ENCODE peak calls at places on chromosome 18, in ten cellular contexts. One of them, this sample, is unnamed.
A peak's percentile ranks its signal among the peaks of the same experiment; 100 is the strongest.

GRCh38 chr18:69697069-69697468 is 250.6 kb downstream of the CD226 start:
- DNase-seq in cardiac muscle cell: no peak
- DNase-seq in fibroblast of lung: no peak
- DNase-seq in Peyer's patch: no peak
- DNase-seq in activated B cell treated with CpG ODN at 0.5 μM for 24 hours: no peak
- DNase-seq in cardiac fibroblast: no peak
- DNase-seq in tibial artery: no peak
- DNase-seq in transverse colon: no peak
- DNase-seq in body of pancreas: no peak
- DNase-seq in suprapubic skin: no peak
- DNase-seq in this sample: no peak

GRCh38 chr18:5868218-5868904 is 27.0 kb downstream of the TMEM200C start:
- DNase-seq in fibroblast of lung: peak; percentile 76
- DNase-seq in cardiac muscle cell: peak; percentile 94
- DNase-seq in suprapubic skin: peak; percentile 81
- DNase-seq in cardiac fibroblast: peak; percentile 91
- DNase-seq in activated B cell treated with CpG ODN at 0.5 μM for 24 hours: no peak
- DNase-seq in tibial artery: no peak
- DNase-seq in transverse colon: peak; percentile 63
- DNase-seq in Peyer's patch: no peak
- DNase-seq in body of pancreas: peak; percentile 83
- DNase-seq in this sample: no peak

GRCh38 chr18:47420130-47420529 is 168.7 kb upstream of the SKOR2 start:
- DNase-seq in body of pancreas: no peak
- DNase-seq in tibial artery: no peak
- DNase-seq in suprapubic skin: no peak
- DNase-seq in transverse colon: no peak
- DNase-seq in cardiac fibroblast: no peak
- DNase-seq in Peyer's patch: no peak
- DNase-seq in cardiac muscle cell: no peak
- DNase-seq in fibroblast of lung: no peak
- DNase-seq in activated B cell treated with CpG ODN at 0.5 μM for 24 hours: no peak
- DNase-seq in this sample: no peak

GRCh38 chr18:46715062-46715461 is 41.8 kb downstream of the ST8SIA5 start:
- DNase-seq in fibroblast of lung: no peak
- DNase-seq in tibial artery: no peak
- DNase-seq in cardiac muscle cell: no peak
- DNase-seq in body of pancreas: no peak
- DNase-seq in Peyer's patch: no peak
- DNase-seq in cardiac fibroblast: no peak
- DNase-seq in transverse colon: no peak
- DNase-seq in activated B cell treated with CpG ODN at 0.5 μM for 24 hours: no peak
- DNase-seq in suprapubic skin: no peak
- DNase-seq in this sample: no peak

GRCh38 chr18:3478262-3478978 is 28.4 kb downstream of the TGIF1 start:
- DNase-seq in fibroblast of lung: no peak
- DNase-seq in tibial artery: no peak
- DNase-seq in cardiac fibroblast: peak; percentile 88
- DNase-seq in transverse colon: no peak
- DNase-seq in activated B cell treated with CpG ODN at 0.5 μM for 24 hours: no peak
- DNase-seq in Peyer's patch: no peak
- DNase-seq in cardiac muscle cell: no peak
- DNase-seq in suprapubic skin: no peak
- DNase-seq in body of pancreas: no peak
- DNase-seq in this sample: no peak

GRCh38 chr18:66792466-66792865 is 188.6 kb upstream of the CDH19 start:
- DNase-seq in activated B cell treated with CpG ODN at 0.5 μM for 24 hours: no peak
- DNase-seq in Peyer's patch: no peak
- DNase-seq in tibial artery: no peak
- DNase-seq in body of pancreas: no peak
- DNase-seq in transverse colon: no peak
- DNase-seq in cardiac muscle cell: no peak
- DNase-seq in suprapubic skin: no peak
- DNase-seq in cardiac fibroblast: peak; percentile 69
- DNase-seq in fibroblast of lung: peak; percentile 84
- DNase-seq in this sample: no peak

GRCh38 chr18:24054130-24054529 is 39.6 kb downstream of the TTC39C start:
- DNase-seq in activated B cell treated with CpG ODN at 0.5 μM for 24 hours: no peak
- DNase-seq in cardiac fibroblast: peak; percentile 10
- DNase-seq in body of pancreas: no peak
- DNase-seq in fibroblast of lung: peak; percentile 86
- DNase-seq in transverse colon: no peak
- DNase-seq in tibial artery: no peak
- DNase-seq in suprapubic skin: no peak
- DNase-seq in cardiac muscle cell: no peak
- DNase-seq in Peyer's patch: no peak
- DNase-seq in this sample: no peak

GRCh38 chr18:29163596-29163995 is 986.7 kb upstream of the CDH2 start:
- DNase-seq in Peyer's patch: no peak
- DNase-seq in cardiac fibroblast: no peak
- DNase-seq in fibroblast of lung: no peak
- DNase-seq in body of pancreas: no peak
- DNase-seq in cardiac muscle cell: no peak
- DNase-seq in activated B cell treated with CpG ODN at 0.5 μM for 24 hours: no peak
- DNase-seq in suprapubic skin: no peak
- DNase-seq in tibial artery: no peak
- DNase-seq in transverse colon: no peak
- DNase-seq in this sample: no peak

GRCh38 chr18:71398530-71398929 is 1109.7 kb downstream of the SOCS6 start:
- DNase-seq in cardiac muscle cell: peak; percentile 72
- DNase-seq in suprapubic skin: no peak
- DNase-seq in cardiac fibroblast: peak; percentile 36
- DNase-seq in body of pancreas: peak; percentile 14
- DNase-seq in fibroblast of lung: peak; percentile 9
- DNase-seq in transverse colon: no peak
- DNase-seq in activated B cell treated with CpG ODN at 0.5 μM for 24 hours: no peak
- DNase-seq in Peyer's patch: no peak
- DNase-seq in tibial artery: no peak
- DNase-seq in this sample: no peak

GRCh38 chr18:59893971-59894370 is 5.8 kb upstream of the PMAIP1 start:
- DNase-seq in activated B cell treated with CpG ODN at 0.5 μM for 24 hours: no peak
- DNase-seq in fibroblast of lung: peak; percentile 39
- DNase-seq in body of pancreas: no peak
- DNase-seq in suprapubic skin: no peak
- DNase-seq in transverse colon: no peak
- DNase-seq in cardiac muscle cell: no peak
- DNase-seq in tibial artery: no peak
- DNase-seq in Peyer's patch: no peak
- DNase-seq in cardiac fibroblast: peak; percentile 45
- DNase-seq in this sample: no peak
- TF ChIP-seq CTCF in activated B cell treated with CpG ODN at 0.5 μM for 24 hours: no peak
- TF ChIP-seq CTCF in fibroblast of lung: no peak
- TF ChIP-seq CTCF in body of pancreas: no peak
- TF ChIP-seq CTCF in suprapubic skin: no peak
- TF ChIP-seq CTCF in transverse colon: no peak
- TF ChIP-seq CTCF in cardiac muscle cell: no peak
- TF ChIP-seq CTCF in tibial artery: no peak
- TF ChIP-seq CTCF in Peyer's patch: no peak
- TF ChIP-seq CTCF in cardiac fibroblast: no peak
- TF ChIP-seq CTCF in this sample: no peak

GRCh38 chr18:79489048-79489899 is 93.5 kb downstream of the NFATC1 start:
- DNase-seq in fibroblast of lung: no peak
- DNase-seq in suprapubic skin: peak; percentile 78
- DNase-seq in tibial artery: peak; percentile 57
- DNase-seq in transverse colon: no peak
- DNase-seq in cardiac fibroblast: no peak
- DNase-seq in activated B cell treated with CpG ODN at 0.5 μM for 24 hours: no peak
- DNase-seq in body of pancreas: no peak
- DNase-seq in Peyer's patch: peak; percentile 41
- DNase-seq in cardiac muscle cell: no peak
- DNase-seq in this sample: no peak

GRCh38 chr18:79486356-79487197 is 90.8 kb downstream of the NFATC1 start:
- DNase-seq in transverse colon: no peak
- DNase-seq in suprapubic skin: peak; percentile 78
- DNase-seq in tibial artery: peak; percentile 72
- DNase-seq in Peyer's patch: peak; percentile 36
- DNase-seq in activated B cell treated with CpG ODN at 0.5 μM for 24 hours: no peak
- DNase-seq in body of pancreas: no peak
- DNase-seq in cardiac muscle cell: no peak
- DNase-seq in cardiac fibroblast: no peak
- DNase-seq in fibroblast of lung: no peak
- DNase-seq in this sample: no peak

GRCh38 chr18:79485788-79486355 is 90.1 kb downstream of the NFATC1 start:
- DNase-seq in activated B cell treated with CpG ODN at 0.5 μM for 24 hours: no peak
- DNase-seq in cardiac fibroblast: peak; percentile 90
- DNase-seq in tibial artery: peak; percentile 83
- DNase-seq in cardiac muscle cell: no peak
- DNase-seq in Peyer's patch: peak; percentile 10
- DNase-seq in suprapubic skin: peak; percentile 72
- DNase-seq in body of pancreas: no peak
- DNase-seq in transverse colon: no peak
- DNase-seq in fibroblast of lung: peak; percentile 94
- DNase-seq in this sample: no peak

GRCh38 chr18:79488311-79489047 is 92.7 kb downstream of the NFATC1 start:
- DNase-seq in fibroblast of lung: no peak
- DNase-seq in Peyer's patch: peak; percentile 32
- DNase-seq in cardiac muscle cell: no peak
- DNase-seq in body of pancreas: no peak
- DNase-seq in tibial artery: peak; percentile 54
- DNase-seq in activated B cell treated with CpG ODN at 0.5 μM for 24 hours: no peak
- DNase-seq in suprapubic skin: peak; percentile 62
- DNase-seq in cardiac fibroblast: no peak
- DNase-seq in transverse colon: no peak
- DNase-seq in this sample: no peak

DNA sequence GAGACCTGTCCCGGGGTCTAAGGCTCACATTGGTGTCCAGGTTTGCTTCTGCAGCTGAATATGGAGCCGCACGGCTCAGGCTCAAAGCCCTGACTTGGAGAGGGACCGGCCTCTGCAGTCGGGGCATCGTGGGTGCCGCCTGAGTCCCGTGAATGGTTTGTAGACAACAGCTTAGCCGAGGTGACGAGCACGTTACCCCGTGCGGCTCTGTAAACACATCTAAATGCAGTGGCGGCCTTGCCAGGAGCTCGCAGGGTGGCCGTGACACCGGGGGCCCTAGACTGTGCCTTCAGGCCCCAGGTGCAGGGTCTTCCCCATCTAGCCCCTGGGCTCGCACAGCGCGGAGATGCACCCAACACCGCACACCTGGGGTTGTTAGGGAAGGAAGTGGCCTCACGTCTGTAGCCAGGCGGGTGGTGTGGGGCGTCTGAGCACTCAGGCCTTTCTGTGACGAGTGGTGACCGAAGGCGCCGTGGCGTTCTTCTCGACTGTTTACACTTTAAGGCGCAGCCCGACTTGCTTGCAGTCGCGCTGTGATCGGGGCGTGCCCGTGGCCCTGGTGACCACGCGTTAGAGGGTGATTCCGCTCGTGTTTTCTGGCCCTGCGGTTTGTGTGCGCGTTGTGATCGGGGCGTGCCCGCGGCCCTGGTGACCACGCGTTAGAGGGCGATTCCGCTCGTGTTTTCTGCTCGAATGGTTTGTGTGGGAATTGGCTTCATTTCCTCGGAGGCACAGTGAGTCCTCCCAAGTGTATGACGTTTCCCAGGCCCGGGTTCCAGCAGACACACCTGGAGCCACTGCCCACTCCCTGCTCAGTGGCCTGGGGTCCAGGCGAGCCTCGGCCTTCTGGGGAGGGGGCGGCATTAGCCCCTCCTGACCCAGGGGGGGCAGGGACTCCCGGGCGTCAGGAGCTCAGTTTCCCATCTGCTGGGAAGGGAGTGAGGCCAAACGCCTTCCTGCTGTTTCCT is 91.8 kb downstream of the NFATC1 start:
- DNase-seq in Peyer's patch: peak; percentile 33
- DNase-seq in fibroblast of lung: no peak
- DNase-seq in body of pancreas: no peak
- DNase-seq in cardiac fibroblast: no peak
- DNase-seq in transverse colon: no peak
- DNase-seq in cardiac muscle cell: no peak
- DNase-seq in suprapubic skin: peak; percentile 81
- DNase-seq in activated B cell treated with CpG ODN at 0.5 μM for 24 hours: no peak
- DNase-seq in tibial artery: peak; percentile 63
- DNase-seq in this sample: no peak
- TF ChIP-seq CTCF in Peyer's patch: no peak
- TF ChIP-seq CTCF in fibroblast of lung: no peak
- TF ChIP-seq CTCF in body of pancreas: no peak
- TF ChIP-seq CTCF in cardiac fibroblast: no peak
- TF ChIP-seq CTCF in transverse colon: no peak
- TF ChIP-seq CTCF in cardiac muscle cell: no peak
- TF ChIP-seq CTCF in suprapubic skin: no peak
- TF ChIP-seq CTCF in activated B cell treated with CpG ODN at 0.5 μM for 24 hours: no peak
- TF ChIP-seq CTCF in tibial artery: no peak
- TF ChIP-seq CTCF in this sample: no peak

DNA sequence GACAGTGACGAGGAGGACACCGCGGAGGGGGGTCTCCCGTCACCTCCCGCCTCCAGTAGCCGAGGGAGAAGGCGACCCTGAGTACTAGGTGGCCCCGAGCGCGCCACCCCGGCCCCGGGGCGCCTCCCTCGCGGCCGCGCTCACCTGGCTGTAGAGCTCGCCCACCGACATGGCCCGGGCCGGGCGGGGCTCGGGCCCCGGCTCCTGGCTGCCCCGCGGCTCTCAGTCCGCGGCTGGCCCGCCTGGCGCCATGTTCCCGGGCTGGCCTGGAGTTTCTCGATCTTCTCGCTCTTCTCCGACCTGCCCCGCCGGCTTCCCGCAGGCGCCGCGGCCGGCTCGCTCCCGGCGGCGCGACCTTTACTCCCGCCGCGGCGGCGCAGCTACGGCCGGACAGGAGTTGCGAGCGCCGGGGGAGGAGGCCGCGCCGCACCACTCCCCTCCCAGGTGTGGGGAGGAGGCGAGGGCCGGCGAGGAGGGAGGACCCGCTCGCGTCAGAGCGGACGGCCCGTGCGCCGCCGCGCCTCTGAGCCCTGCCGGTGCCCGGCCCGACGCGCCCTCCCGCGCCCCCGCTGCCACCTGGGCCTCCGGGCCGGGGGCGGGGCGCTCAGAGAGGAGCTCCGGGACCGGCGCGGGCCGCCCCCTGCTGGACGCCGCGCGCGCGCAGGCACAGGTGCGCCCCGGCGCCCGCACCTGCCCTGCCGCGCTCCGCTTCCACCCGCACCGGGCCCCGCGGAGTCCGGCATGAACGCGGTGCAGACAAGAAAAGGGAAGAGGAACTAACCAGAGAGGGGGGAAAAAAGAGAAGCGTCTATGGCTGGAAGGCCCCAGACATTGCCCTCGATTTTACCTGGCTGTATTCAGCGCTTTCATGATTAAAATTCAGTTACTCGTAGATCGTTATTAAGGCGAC is at the start of gene MYO5B:
- DNase-seq in suprapubic skin: no peak
- DNase-seq in activated B cell treated with CpG ODN at 0.5 μM for 24 hours: peak; percentile 57
- DNase-seq in cardiac muscle cell: peak; percentile 82
- DNase-seq in body of pancreas: peak; percentile 93
- DNase-seq in Peyer's patch: peak; percentile 93
- DNase-seq in cardiac fibroblast: no peak
- DNase-seq in fibroblast of lung: peak; percentile 3
- DNase-seq in transverse colon: peak; percentile 91
- DNase-seq in tibial artery: no peak
- DNase-seq in this sample: peak; percentile 74
- TF ChIP-seq CTCF in suprapubic skin: peak; percentile 44
- TF ChIP-seq CTCF in activated B cell treated with CpG ODN at 0.5 μM for 24 hours: no peak
- TF ChIP-seq CTCF in cardiac muscle cell: no peak
- TF ChIP-seq CTCF in body of pancreas: peak; percentile 73
- TF ChIP-seq CTCF in Peyer's patch: peak; percentile 88
- TF ChIP-seq CTCF in cardiac fibroblast: no peak
- TF ChIP-seq CTCF in fibroblast of lung: no peak
- TF ChIP-seq CTCF in transverse colon: peak; percentile 30
- TF ChIP-seq CTCF in tibial artery: peak; percentile 37
- TF ChIP-seq CTCF in this sample: peak; percentile 3

GRCh38 chr18:50610349-50610748 is 50.5 kb downstream of the MAPK4 start:
- DNase-seq in activated B cell treated with CpG ODN at 0.5 μM for 24 hours: no peak
- DNase-seq in suprapubic skin: no peak
- DNase-seq in transverse colon: no peak
- DNase-seq in cardiac fibroblast: no peak
- DNase-seq in tibial artery: no peak
- DNase-seq in fibroblast of lung: no peak
- DNase-seq in cardiac muscle cell: no peak
- DNase-seq in body of pancreas: no peak
- DNase-seq in Peyer's patch: no peak
- DNase-seq in this sample: no peak
- TF ChIP-seq CTCF in activated B cell treated with CpG ODN at 0.5 μM for 24 hours: no peak
- TF ChIP-seq CTCF in suprapubic skin: no peak
- TF ChIP-seq CTCF in transverse colon: peak; percentile 18
- TF ChIP-seq CTCF in cardiac fibroblast: no peak
- TF ChIP-seq CTCF in tibial artery: no peak
- TF ChIP-seq CTCF in fibroblast of lung: no peak
- TF ChIP-seq CTCF in cardiac muscle cell: peak; percentile 13
- TF ChIP-seq CTCF in body of pancreas: no peak
- TF ChIP-seq CTCF in Peyer's patch: peak; percentile 3
- TF ChIP-seq CTCF in this sample: no peak

This sample was measured in D721Med.